ENCODE peak calls at places on chromosome 14, in nine cellular contexts. One of them, this sample, is unnamed.

GRCh38 chr14:102452302-102452701 is 57.3 kb downstream of the ANKRD9 start:
- DNase-seq in psoas muscle: no peak
- DNase-seq in cardiac muscle cell: no peak
- DNase-seq in spleen: no peak
- DNase-seq in NB4: no peak
- DNase-seq in activated naive CD4-positive, alpha-beta T cell treated with anti-CD3 and anti-CD28 coated beads, Interleukin-2, amount 50 U/mL, for 72 hours: no peak
- DNase-seq in activated naive CD8-positive, alpha-beta T cell treated with anti-CD3 and anti-CD28 coated beads, Interleukin-2, amount 50 U/mL, for 24 hours: no peak
- DNase-seq in fibroblast of mammary gland: no peak
- DNase-seq in BE2C: no peak
- DNase-seq in this sample: no peak

GRCh38 chr14:93906341-93907329 is 20.5 kb upstream of the FAM181A start:
- DNase-seq in psoas muscle: no peak
- DNase-seq in cardiac muscle cell: peak; percentile 75
- DNase-seq in spleen: peak; percentile 76
- DNase-seq in NB4: peak; percentile 66
- DNase-seq in activated naive CD4-positive, alpha-beta T cell treated with anti-CD3 and anti-CD28 coated beads, Interleukin-2, amount 50 U/mL, for 72 hours: no peak
- DNase-seq in activated naive CD8-positive, alpha-beta T cell treated with anti-CD3 and anti-CD28 coated beads, Interleukin-2, amount 50 U/mL, for 24 hours: peak; percentile 48
- DNase-seq in fibroblast of mammary gland: peak; percentile 37
- DNase-seq in BE2C: peak; percentile 81
- DNase-seq in this sample: peak; percentile 86

GRCh38 chr14:68232643-68233055 is 413.1 kb downstream of the RAD51B start:
- DNase-seq in psoas muscle: no peak
- DNase-seq in cardiac muscle cell: peak; percentile 49
- DNase-seq in spleen: no peak
- DNase-seq in NB4: no peak
- DNase-seq in activated naive CD4-positive, alpha-beta T cell treated with anti-CD3 and anti-CD28 coated beads, Interleukin-2, amount 50 U/mL, for 72 hours: peak; percentile 70
- DNase-seq in activated naive CD8-positive, alpha-beta T cell treated with anti-CD3 and anti-CD28 coated beads, Interleukin-2, amount 50 U/mL, for 24 hours: peak; percentile 29
- DNase-seq in fibroblast of mammary gland: peak; percentile 99
- DNase-seq in BE2C: no peak
- DNase-seq in this sample: peak; percentile 68

GRCh38 chr14:24605435-24606190 is 3.9 kb downstream of the GZMH start:
- DNase-seq in psoas muscle: no peak
- DNase-seq in cardiac muscle cell: no peak
- DNase-seq in spleen: peak; percentile 87
- DNase-seq in NB4: peak; percentile 67
- DNase-seq in activated naive CD4-positive, alpha-beta T cell treated with anti-CD3 and anti-CD28 coated beads, Interleukin-2, amount 50 U/mL, for 72 hours: peak; percentile 70
- DNase-seq in activated naive CD8-positive, alpha-beta T cell treated with anti-CD3 and anti-CD28 coated beads, Interleukin-2, amount 50 U/mL, for 24 hours: peak; percentile 82
- DNase-seq in fibroblast of mammary gland: peak; percentile 2
- DNase-seq in BE2C: peak; percentile 43
- DNase-seq in this sample: peak; percentile 78

GRCh38 chr14:99066378-99066777 is 205.6 kb downstream of the BCL11B start:
- DNase-seq in psoas muscle: no peak
- DNase-seq in cardiac muscle cell: no peak
- DNase-seq in spleen: no peak
- DNase-seq in NB4: no peak
- DNase-seq in activated naive CD4-positive, alpha-beta T cell treated with anti-CD3 and anti-CD28 coated beads, Interleukin-2, amount 50 U/mL, for 72 hours: no peak
- DNase-seq in activated naive CD8-positive, alpha-beta T cell treated with anti-CD3 and anti-CD28 coated beads, Interleukin-2, amount 50 U/mL, for 24 hours: no peak
- DNase-seq in fibroblast of mammary gland: no peak
- DNase-seq in BE2C: no peak
- DNase-seq in this sample: no peak

GRCh38 chr14:77208266-77208978 is 26.8 kb downstream of the TMEM63C start:
- DNase-seq in psoas muscle: peak; percentile 68
- DNase-seq in cardiac muscle cell: peak; percentile 92
- DNase-seq in spleen: peak; percentile 82
- DNase-seq in NB4: peak; percentile 54
- DNase-seq in activated naive CD4-positive, alpha-beta T cell treated with anti-CD3 and anti-CD28 coated beads, Interleukin-2, amount 50 U/mL, for 72 hours: no peak
- DNase-seq in activated naive CD8-positive, alpha-beta T cell treated with anti-CD3 and anti-CD28 coated beads, Interleukin-2, amount 50 U/mL, for 24 hours: peak; percentile 57
- DNase-seq in fibroblast of mammary gland: peak; percentile 48
- DNase-seq in BE2C: no peak
- DNase-seq in this sample: peak; percentile 74

GRCh38 chr14:22536853-22537338 is 52.1 kb downstream of the DAD1 start:
- DNase-seq in psoas muscle: peak; percentile 57
- DNase-seq in cardiac muscle cell: no peak
- DNase-seq in spleen: no peak
- DNase-seq in NB4: peak; percentile 97
- DNase-seq in activated naive CD4-positive, alpha-beta T cell treated with anti-CD3 and anti-CD28 coated beads, Interleukin-2, amount 50 U/mL, for 72 hours: peak; percentile 85
- DNase-seq in activated naive CD8-positive, alpha-beta T cell treated with anti-CD3 and anti-CD28 coated beads, Interleukin-2, amount 50 U/mL, for 24 hours: peak; percentile 82
- DNase-seq in fibroblast of mammary gland: peak; percentile 98
- DNase-seq in BE2C: no peak
- DNase-seq in this sample: peak; percentile 77

GRCh38 chr14:69696633-69697557 is 70.0 kb upstream of the SRSF5 start:
- DNase-seq in psoas muscle: no peak
- DNase-seq in cardiac muscle cell: no peak
- DNase-seq in spleen: no peak
- DNase-seq in NB4: no peak
- DNase-seq in activated naive CD4-positive, alpha-beta T cell treated with anti-CD3 and anti-CD28 coated beads, Interleukin-2, amount 50 U/mL, for 72 hours: no peak
- DNase-seq in activated naive CD8-positive, alpha-beta T cell treated with anti-CD3 and anti-CD28 coated beads, Interleukin-2, amount 50 U/mL, for 24 hours: no peak
- DNase-seq in fibroblast of mammary gland: no peak
- DNase-seq in BE2C: no peak
- DNase-seq in this sample: no peak

GRCh38 chr14:104694991-104695659 is 5.7 kb downstream of the INF2 start:
- DNase-seq in psoas muscle: no peak
- DNase-seq in cardiac muscle cell: no peak
- DNase-seq in spleen: no peak
- DNase-seq in NB4: peak; percentile 31
- DNase-seq in activated naive CD4-positive, alpha-beta T cell treated with anti-CD3 and anti-CD28 coated beads, Interleukin-2, amount 50 U/mL, for 72 hours: no peak
- DNase-seq in activated naive CD8-positive, alpha-beta T cell treated with anti-CD3 and anti-CD28 coated beads, Interleukin-2, amount 50 U/mL, for 24 hours: peak; percentile 54
- DNase-seq in fibroblast of mammary gland: no peak
- DNase-seq in BE2C: no peak
- DNase-seq in this sample: no peak

GRCh38 chr14:52043690-52044089 is 25.2 kb downstream of the NID2 start:
- DNase-seq in psoas muscle: no peak
- DNase-seq in cardiac muscle cell: peak; percentile 55
- DNase-seq in spleen: no peak
- DNase-seq in NB4: peak; percentile 25
- DNase-seq in activated naive CD4-positive, alpha-beta T cell treated with anti-CD3 and anti-CD28 coated beads, Interleukin-2, amount 50 U/mL, for 72 hours: no peak
- DNase-seq in activated naive CD8-positive, alpha-beta T cell treated with anti-CD3 and anti-CD28 coated beads, Interleukin-2, amount 50 U/mL, for 24 hours: peak; percentile 52
- DNase-seq in fibroblast of mammary gland: no peak
- DNase-seq in BE2C: peak; percentile 79
- DNase-seq in this sample: peak; percentile 40

GRCh38 chr14:87643005-87643404 is 350.0 kb downstream of the GALC start:
- DNase-seq in psoas muscle: no peak
- DNase-seq in cardiac muscle cell: peak; percentile 58
- DNase-seq in spleen: no peak
- DNase-seq in NB4: no peak
- DNase-seq in activated naive CD4-positive, alpha-beta T cell treated with anti-CD3 and anti-CD28 coated beads, Interleukin-2, amount 50 U/mL, for 72 hours: no peak
- DNase-seq in activated naive CD8-positive, alpha-beta T cell treated with anti-CD3 and anti-CD28 coated beads, Interleukin-2, amount 50 U/mL, for 24 hours: no peak
- DNase-seq in fibroblast of mammary gland: peak; percentile 20
- DNase-seq in BE2C: peak; percentile 34
- DNase-seq in this sample: no peak

GRCh38 chr14:99879401-99880295 is 86.4 kb downstream of the EML1 start:
- DNase-seq in psoas muscle: no peak
- DNase-seq in cardiac muscle cell: no peak
- DNase-seq in spleen: no peak
- DNase-seq in NB4: no peak
- DNase-seq in activated naive CD4-positive, alpha-beta T cell treated with anti-CD3 and anti-CD28 coated beads, Interleukin-2, amount 50 U/mL, for 72 hours: no peak
- DNase-seq in activated naive CD8-positive, alpha-beta T cell treated with anti-CD3 and anti-CD28 coated beads, Interleukin-2, amount 50 U/mL, for 24 hours: no peak
- DNase-seq in fibroblast of mammary gland: peak; percentile 90
- DNase-seq in BE2C: no peak
- DNase-seq in this sample: no peak

GRCh38 chr14:24160850-24161804 is at the start of gene IRF9:
- DNase-seq in psoas muscle: peak; percentile 95
- DNase-seq in cardiac muscle cell: peak; percentile 97
- DNase-seq in spleen: peak; percentile 98
- DNase-seq in NB4: peak; percentile 96
- DNase-seq in activated naive CD4-positive, alpha-beta T cell treated with anti-CD3 and anti-CD28 coated beads, Interleukin-2, amount 50 U/mL, for 72 hours: peak; percentile 98
- DNase-seq in activated naive CD8-positive, alpha-beta T cell treated with anti-CD3 and anti-CD28 coated beads, Interleukin-2, amount 50 U/mL, for 24 hours: peak; percentile 98
- DNase-seq in fibroblast of mammary gland: peak; percentile 93
- DNase-seq in BE2C: peak; percentile 96
- DNase-seq in this sample: peak; percentile 95

GRCh38 chr14:102544745-102545460 is 35.3 kb upstream of the ANKRD9 start:
- DNase-seq in psoas muscle: no peak
- DNase-seq in cardiac muscle cell: no peak
- DNase-seq in spleen: no peak
- DNase-seq in NB4: no peak
- DNase-seq in activated naive CD4-positive, alpha-beta T cell treated with anti-CD3 and anti-CD28 coated beads, Interleukin-2, amount 50 U/mL, for 72 hours: no peak
- DNase-seq in activated naive CD8-positive, alpha-beta T cell treated with anti-CD3 and anti-CD28 coated beads, Interleukin-2, amount 50 U/mL, for 24 hours: peak; percentile 32
- DNase-seq in fibroblast of mammary gland: no peak
- DNase-seq in BE2C: no peak
- DNase-seq in this sample: peak; percentile 55

GRCh38 chr14:103714063-103714724 is 1.1 kb downstream of the XRCC3 start:
- DNase-seq in psoas muscle: no peak
- DNase-seq in cardiac muscle cell: no peak
- DNase-seq in spleen: no peak
- DNase-seq in NB4: no peak
- DNase-seq in activated naive CD4-positive, alpha-beta T cell treated with anti-CD3 and anti-CD28 coated beads, Interleukin-2, amount 50 U/mL, for 72 hours: no peak
- DNase-seq in activated naive CD8-positive, alpha-beta T cell treated with anti-CD3 and anti-CD28 coated beads, Interleukin-2, amount 50 U/mL, for 24 hours: no peak
- DNase-seq in fibroblast of mammary gland: no peak
- DNase-seq in BE2C: no peak
- DNase-seq in this sample: no peak

GRCh38 chr14:22524784-22525161 is 64.3 kb downstream of the DAD1 start:
- DNase-seq in psoas muscle: no peak
- DNase-seq in cardiac muscle cell: no peak
- DNase-seq in spleen: no peak
- DNase-seq in NB4: no peak
- DNase-seq in activated naive CD4-positive, alpha-beta T cell treated with anti-CD3 and anti-CD28 coated beads, Interleukin-2, amount 50 U/mL, for 72 hours: no peak
- DNase-seq in activated naive CD8-positive, alpha-beta T cell treated with anti-CD3 and anti-CD28 coated beads, Interleukin-2, amount 50 U/mL, for 24 hours: no peak
- DNase-seq in fibroblast of mammary gland: peak; percentile 46
- DNase-seq in BE2C: no peak
- DNase-seq in this sample: no peak

GRCh38 chr14:92846162-92846897 is 52.2 kb downstream of the GOLGA5 start:
- DNase-seq in psoas muscle: no peak
- DNase-seq in cardiac muscle cell: no peak
- DNase-seq in spleen: no peak
- DNase-seq in NB4: peak; percentile 81
- DNase-seq in activated naive CD4-positive, alpha-beta T cell treated with anti-CD3 and anti-CD28 coated beads, Interleukin-2, amount 50 U/mL, for 72 hours: peak; percentile 59
- DNase-seq in activated naive CD8-positive, alpha-beta T cell treated with anti-CD3 and anti-CD28 coated beads, Interleukin-2, amount 50 U/mL, for 24 hours: peak; percentile 32
- DNase-seq in fibroblast of mammary gland: peak; percentile 90
- DNase-seq in BE2C: no peak
- DNase-seq in this sample: peak; percentile 70

GRCh38 chr14:102317564-102318248 is 1.8 kb upstream of the ZNF839 start:
- DNase-seq in psoas muscle: no peak
- DNase-seq in cardiac muscle cell: peak; percentile 50
- DNase-seq in spleen: peak; percentile 36
- DNase-seq in NB4: peak; percentile 81
- DNase-seq in activated naive CD4-positive, alpha-beta T cell treated with anti-CD3 and anti-CD28 coated beads, Interleukin-2, amount 50 U/mL, for 72 hours: no peak
- DNase-seq in activated naive CD8-positive, alpha-beta T cell treated with anti-CD3 and anti-CD28 coated beads, Interleukin-2, amount 50 U/mL, for 24 hours: no peak
- DNase-seq in fibroblast of mammary gland: peak; percentile 18
- DNase-seq in BE2C: no peak
- DNase-seq in this sample: peak; percentile 17

GRCh38 chr14:63200035-63200740 is 4.1 kb upstream of the RHOJ start:
- DNase-seq in psoas muscle: peak; percentile 30
- DNase-seq in cardiac muscle cell: no peak
- DNase-seq in spleen: no peak
- DNase-seq in NB4: no peak
- DNase-seq in activated naive CD4-positive, alpha-beta T cell treated with anti-CD3 and anti-CD28 coated beads, Interleukin-2, amount 50 U/mL, for 72 hours: no peak
- DNase-seq in activated naive CD8-positive, alpha-beta T cell treated with anti-CD3 and anti-CD28 coated beads, Interleukin-2, amount 50 U/mL, for 24 hours: no peak
- DNase-seq in fibroblast of mammary gland: peak; percentile 5
- DNase-seq in BE2C: no peak
- DNase-seq in this sample: no peak

GRCh38 chr14:29216774-29217232 is 450.2 kb downstream of the FOXG1 start:
- DNase-seq in psoas muscle: no peak
- DNase-seq in cardiac muscle cell: peak; percentile 42
- DNase-seq in spleen: no peak
- DNase-seq in NB4: peak; percentile 1
- DNase-seq in activated naive CD4-positive, alpha-beta T cell treated with anti-CD3 and anti-CD28 coated beads, Interleukin-2, amount 50 U/mL, for 72 hours: no peak
- DNase-seq in activated naive CD8-positive, alpha-beta T cell treated with anti-CD3 and anti-CD28 coated beads, Interleukin-2, amount 50 U/mL, for 24 hours: no peak
- DNase-seq in fibroblast of mammary gland: peak; percentile 18
- DNase-seq in BE2C: no peak
- DNase-seq in this sample: no peak

GRCh38 chr14:41476526-41476925 is 130.2 kb upstream of the LRFN5 start:
- DNase-seq in psoas muscle: no peak
- DNase-seq in cardiac muscle cell: no peak
- DNase-seq in spleen: no peak
- DNase-seq in NB4: no peak
- DNase-seq in activated naive CD4-positive, alpha-beta T cell treated with anti-CD3 and anti-CD28 coated beads, Interleukin-2, amount 50 U/mL, for 72 hours: no peak
- DNase-seq in activated naive CD8-positive, alpha-beta T cell treated with anti-CD3 and anti-CD28 coated beads, Interleukin-2, amount 50 U/mL, for 24 hours: no peak
- DNase-seq in fibroblast of mammary gland: peak; percentile 45
- DNase-seq in BE2C: no peak
- DNase-seq in this sample: no peak

GRCh38 chr14:55814064-55814463 is 234.1 kb downstream of the KTN1 start:
- DNase-seq in psoas muscle: no peak
- DNase-seq in cardiac muscle cell: no peak
- DNase-seq in spleen: no peak
- DNase-seq in NB4: no peak
- DNase-seq in activated naive CD4-positive, alpha-beta T cell treated with anti-CD3 and anti-CD28 coated beads, Interleukin-2, amount 50 U/mL, for 72 hours: no peak
- DNase-seq in activated naive CD8-positive, alpha-beta T cell treated with anti-CD3 and anti-CD28 coated beads, Interleukin-2, amount 50 U/mL, for 24 hours: no peak
- DNase-seq in fibroblast of mammary gland: peak; percentile 19
- DNase-seq in BE2C: no peak
- DNase-seq in this sample: no peak

GRCh38 chr14:67491741-67492504 is 3.4 kb upstream of the TMEM229B start:
- DNase-seq in psoas muscle: no peak
- DNase-seq in cardiac muscle cell: peak; percentile 23
- DNase-seq in spleen: no peak
- DNase-seq in NB4: no peak
- DNase-seq in activated naive CD4-positive, alpha-beta T cell treated with anti-CD3 and anti-CD28 coated beads, Interleukin-2, amount 50 U/mL, for 72 hours: no peak
- DNase-seq in activated naive CD8-positive, alpha-beta T cell treated with anti-CD3 and anti-CD28 coated beads, Interleukin-2, amount 50 U/mL, for 24 hours: no peak
- DNase-seq in fibroblast of mammary gland: no peak
- DNase-seq in BE2C: peak; percentile 61
- DNase-seq in this sample: no peak

GRCh38 chr14:45185110-45185814 is 49.5 kb downstream of the FANCM start:
- DNase-seq in psoas muscle: no peak
- DNase-seq in cardiac muscle cell: no peak
- DNase-seq in spleen: no peak
- DNase-seq in NB4: no peak
- DNase-seq in activated naive CD4-positive, alpha-beta T cell treated with anti-CD3 and anti-CD28 coated beads, Interleukin-2, amount 50 U/mL, for 72 hours: no peak
- DNase-seq in activated naive CD8-positive, alpha-beta T cell treated with anti-CD3 and anti-CD28 coated beads, Interleukin-2, amount 50 U/mL, for 24 hours: no peak
- DNase-seq in fibroblast of mammary gland: peak; percentile 43
- DNase-seq in BE2C: no peak
- DNase-seq in this sample: no peak

GRCh38 chr14:89924224-89924623 is 30.3 kb downstream of the EFCAB11 start:
- DNase-seq in psoas muscle: no peak
- DNase-seq in cardiac muscle cell: no peak
- DNase-seq in spleen: no peak
- DNase-seq in NB4: no peak
- DNase-seq in activated naive CD4-positive, alpha-beta T cell treated with anti-CD3 and anti-CD28 coated beads, Interleukin-2, amount 50 U/mL, for 72 hours: no peak
- DNase-seq in activated naive CD8-positive, alpha-beta T cell treated with anti-CD3 and anti-CD28 coated beads, Interleukin-2, amount 50 U/mL, for 24 hours: no peak
- DNase-seq in fibroblast of mammary gland: no peak
- DNase-seq in BE2C: no peak
- DNase-seq in this sample: no peak